ENCODE peak calls at places on chromosomes 13 and 19, in ten cellular contexts. H is mesenchymal stem cell, S is hepatocyte, Q is aorta, K is stomach, J is left lung, G is transverse colon, N is testis, L is GM23248, X is HCT116. O is an unnamed sample. For H3K4me1, the result is how much of the 10 kb centered on the place peaks cover.

GRCh38 chr13:61410669-61411297 is 4.9 kb downstream of the PCDH20 start:
- DNase-seq in H (peak), S (peak), Q (no peak), K (no peak), J (no peak), G (no peak), N (no peak), L (peak), X (peak), O (no peak)

GRCh38 chr19:3056454-3057016 is 5.8 kb downstream of the TLE5 start:
- DNase-seq in H (no peak), S (peak), Q (peak), K (no peak), J (no peak), G (no peak), N (peak), L (no peak), X (no peak), O (no peak)

GRCh38 chr19:9903341-9903740 is 33.0 kb downstream of the OLFM2 start:
- DNase-seq in H (no peak), S (no peak), Q (no peak), K (no peak), J (no peak), G (no peak), N (no peak), L (no peak), X (no peak), O (no peak)

GRCh38 chr13:63554157-63554556 is 2138.5 kb upstream of the PCDH20 start:
- DNase-seq in H (no peak), S (no peak), Q (no peak), K (no peak), J (no peak), G (no peak), N (no peak), L (no peak), X (no peak), O (no peak)

GRCh38 chr13:104318121-104318520 is 1251.9 kb upstream of the SLC10A2 start:
- DNase-seq in H (peak), S (peak), Q (no peak), K (no peak), J (no peak), G (no peak), N (no peak), L (no peak), X (peak), O (no peak)

GRCh38 chr13:37995052-37995451 is 125.5 kb upstream of the TRPC4 start:
- DNase-seq in H (peak), S (peak), Q (no peak), K (no peak), J (no peak), G (no peak), N (no peak), L (peak), X (no peak), O (no peak)

GRCh38 chr19:38733493-38734175 is 10.6 kb downstream of the CAPN12 start:
- DNase-seq in H (peak), S (peak), Q (peak), K (no peak), J (peak), G (no peak), N (no peak), L (peak), X (no peak), O (no peak)

GRCh38 chr13:112687836-112688559 is 1.8 kb upstream of the ATP11A start:
- DNase-seq in H (no peak), S (no peak), Q (no peak), K (peak), J (peak), G (no peak), N (no peak), L (no peak), X (no peak), O (no peak)

GRCh38 chr19:4120531-4120930 is 3.4 kb downstream of the MAP2K2 start:
- DNase-seq in H (peak), S (no peak), Q (no peak), K (no peak), J (no peak), G (no peak), N (no peak), L (peak), X (no peak), O (no peak)

GRCh38 chr19:50909240-50910070 is 1.7 kb downstream of the KLK4 start:
- DNase-seq in H (no peak), S (peak), Q (peak), K (peak), J (no peak), G (peak), N (peak), L (peak), X (peak), O (peak)

GRCh38 chr13:58119351-58119750 is 487.8 kb downstream of the PCDH17 start:
- DNase-seq in H (no peak), S (no peak), Q (no peak), K (no peak), J (no peak), G (no peak), N (no peak), L (no peak), X (no peak), O (no peak)

GRCh38 chr19:55640577-55641375 is at the start of gene ZNF580:
- DNase-seq in H (peak), S (peak), Q (peak), K (peak), J (peak), G (peak), N (peak), L (peak), X (no peak), O (no peak)

GRCh38 chr13:113327391-113327765 is 30.3 kb downstream of the LAMP1 start:
- DNase-seq in H (no peak), S (no peak), Q (peak), K (no peak), J (no peak), G (no peak), N (no peak), L (no peak), X (no peak), O (no peak)

GRCh38 chr19:3178377-3178972 is at the start of gene S1PR4:
- DNase-seq in H (no peak), S (peak), Q (no peak), K (no peak), J (no peak), G (peak), N (no peak), L (no peak), X (no peak), O (no peak)

GRCh38 chr19:10259162-10259905 is 7.3 kb downstream of the MRPL4 start:
- DNase-seq in H (peak), S (peak), Q (peak), K (peak), J (peak), G (peak), N (peak), L (peak), X (peak), O (peak)

GRCh38 chr13:89490661-89491060 is 1819.5 kb downstream of the SLITRK5 start:
- DNase-seq in H (peak), S (no peak), Q (no peak), K (no peak), J (no peak), G (no peak), N (no peak), L (no peak), X (no peak), O (no peak)

GRCh38 chr13:74306496-74306895 is 172.3 kb upstream of the KLF12 start:
- DNase-seq in H (peak), S (no peak), Q (no peak), K (no peak), J (no peak), G (no peak), N (no peak), L (peak), X (no peak), O (no peak)

GRCh38 chr19:45492627-45493470 is 4.0 kb downstream of the RTN2 start:
- DNase-seq in H (peak), S (peak), Q (no peak), K (no peak), J (peak), G (peak), N (no peak), L (peak), X (peak), O (no peak)

GRCh38 chr13:94327318-94327717 is 152.2 kb downstream of the DCT start:
- DNase-seq in H (peak), S (no peak), Q (no peak), K (no peak), J (no peak), G (no peak), N (no peak), L (no peak), X (no peak), O (no peak)

GRCh38 chr13:94324409-94325147 is 154.9 kb downstream of the DCT start:
- DNase-seq in H (peak), S (no peak), Q (no peak), K (no peak), J (no peak), G (no peak), N (no peak), L (no peak), X (no peak), O (no peak)

GRCh38 chr13:94323746-94324408 is 155.6 kb downstream of the DCT start:
- DNase-seq in H (no peak), S (no peak), Q (no peak), K (no peak), J (no peak), G (no peak), N (no peak), L (no peak), X (no peak), O (no peak)

GRCh38 chr13:94325148-94325528 is 154.3 kb downstream of the DCT start:
- DNase-seq in H (peak), S (no peak), Q (no peak), K (no peak), J (no peak), G (no peak), N (no peak), L (no peak), X (no peak), O (no peak)

DNA sequence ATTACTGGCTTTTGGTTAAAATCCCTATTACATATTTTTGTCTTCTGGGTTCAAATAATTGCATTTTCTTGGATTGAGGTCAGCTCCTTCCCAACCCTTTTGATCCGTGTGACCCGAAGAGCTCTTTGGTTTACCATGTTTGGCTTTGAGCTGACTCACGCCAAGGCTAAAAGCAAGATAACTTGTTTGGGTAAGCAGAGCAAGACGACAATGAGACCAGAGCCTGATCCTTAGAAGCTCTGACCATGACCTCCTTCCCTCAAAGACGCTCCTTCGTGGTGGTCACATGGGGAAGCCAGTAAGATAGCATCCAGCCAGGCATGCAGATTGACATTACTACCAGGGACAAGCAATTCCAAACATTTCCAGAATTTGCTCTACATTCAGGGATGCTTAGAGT is 153.8 kb downstream of the DCT start:
- DNase-seq in H (peak), S (no peak), Q (no peak), K (no peak), J (no peak), G (no peak), N (no peak), L (no peak), X (no peak), O (no peak)
- H3K4me1 ChIP-seq in H (under half), S (under half), Q (under half), K (under half), J (under half), G (under half), N (under half), L (under half), X (under half), O (under half)

GRCh38 chr13:21466527-21466926 is 7.4 kb upstream of the ZDHHC20 start:
- DNase-seq in H (no peak), S (peak), Q (no peak), K (peak), J (no peak), G (no peak), N (no peak), L (no peak), X (no peak), O (no peak)
- H3K4me1 ChIP-seq in H (under half), S (under half), Q (under half), K (under half), J (under half), G (under half), N (under half), L (under half), X (under half), O (under half)

GRCh38 chr19:35311901-35312665 is 16.9 kb upstream of the CD22 start:
- DNase-seq in H (no peak), S (no peak), Q (no peak), K (no peak), J (no peak), G (no peak), N (no peak), L (no peak), X (no peak), O (no peak)
- H3K4me1 ChIP-seq in H (under half), S (under half), Q (under half), K (under half), J (under half), G (under half), N (under half), L (under half), X (under half), O (under half)

GRCh38 chr19:43353606-43354304 is at the start of gene CD177:
- DNase-seq in H (no peak), S (peak), Q (no peak), K (no peak), J (no peak), G (no peak), N (no peak), L (no peak), X (no peak), O (no peak)
- H3K4me1 ChIP-seq in H (under half), S (under half), Q (under half), K (under half), J (under half), G (under half), N (under half), L (under half), X (under half), O (under half)

GRCh38 chr13:97276862-97277269 is 54.7 kb downstream of the MBNL2 start:
- DNase-seq in H (peak), S (no peak), Q (no peak), K (no peak), J (no peak), G (no peak), N (no peak), L (peak), X (no peak), O (no peak)
- H3K4me1 ChIP-seq in H (under half), S (half or more), Q (under half), K (under half), J (half or more), G (half or more), N (under half), L (half or more), X (half or more), O (under half)

GRCh38 chr13:48155850-48156249 is 60.9 kb upstream of the MED4 start:
- DNase-seq in H (peak), S (no peak), Q (no peak), K (no peak), J (no peak), G (no peak), N (no peak), L (peak), X (peak), O (no peak)
- H3K4me1 ChIP-seq in H (under half), S (under half), Q (under half), K (under half), J (half or more), G (under half), N (under half), L (under half), X (under half), O (under half)

GRCh38 chr13:109758937-109759480 is 27.4 kb downstream of the IRS2 start:
- DNase-seq in H (no peak), S (no peak), Q (no peak), K (no peak), J (no peak), G (no peak), N (no peak), L (no peak), X (no peak), O (no peak)
- H3K4me1 ChIP-seq in H (under half), S (under half), Q (under half), K (under half), J (under half), G (under half), N (under half), L (under half), X (under half), O (under half)

DNA sequence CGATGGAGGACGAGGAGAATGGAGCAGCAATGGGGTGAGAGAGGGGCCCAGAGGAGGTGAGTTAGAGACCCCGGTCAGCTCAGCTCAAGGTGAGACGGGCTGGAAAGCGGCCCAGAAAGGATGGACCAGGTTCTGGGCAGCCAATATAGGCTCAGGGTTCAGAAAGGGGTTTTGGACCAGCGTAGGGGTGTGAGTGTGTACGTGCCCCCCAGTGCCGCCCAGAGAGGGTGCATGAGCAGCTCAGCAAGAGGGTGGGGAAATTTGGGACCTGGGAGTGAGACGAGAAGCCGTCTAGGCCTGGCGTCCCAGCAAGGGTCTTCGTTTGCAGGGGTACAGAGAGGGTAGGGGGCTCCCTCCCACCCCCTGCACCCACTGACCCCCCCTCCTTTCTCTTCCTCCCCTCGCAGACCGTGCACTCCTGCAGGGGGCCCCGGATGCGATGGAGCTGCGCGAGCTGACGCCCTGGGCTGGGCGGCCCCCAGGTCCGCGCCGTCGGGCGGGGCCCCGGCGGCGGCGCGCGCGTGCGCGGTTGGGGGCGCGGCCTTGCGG is 12.1 kb downstream of the FUT6 start:
- DNase-seq in H (no peak), S (no peak), Q (no peak), K (no peak), J (no peak), G (no peak), N (no peak), L (no peak), X (no peak), O (no peak)
- H3K4me1 ChIP-seq in H (under half), S (under half), Q (under half), K (under half), J (under half), G (under half), N (under half), L (under half), X (under half), O (under half)

GRCh38 chr13:78816154-78816553 is 157.2 kb upstream of the OBI1 start:
- DNase-seq in H (no peak), S (no peak), Q (no peak), K (no peak), J (no peak), G (no peak), N (no peak), L (no peak), X (no peak), O (no peak)

GRCh38 chr13:78820541-78820940 is 161.6 kb upstream of the OBI1 start:
- DNase-seq in H (no peak), S (no peak), Q (no peak), K (no peak), J (no peak), G (no peak), N (no peak), L (no peak), X (no peak), O (no peak)

DNA sequence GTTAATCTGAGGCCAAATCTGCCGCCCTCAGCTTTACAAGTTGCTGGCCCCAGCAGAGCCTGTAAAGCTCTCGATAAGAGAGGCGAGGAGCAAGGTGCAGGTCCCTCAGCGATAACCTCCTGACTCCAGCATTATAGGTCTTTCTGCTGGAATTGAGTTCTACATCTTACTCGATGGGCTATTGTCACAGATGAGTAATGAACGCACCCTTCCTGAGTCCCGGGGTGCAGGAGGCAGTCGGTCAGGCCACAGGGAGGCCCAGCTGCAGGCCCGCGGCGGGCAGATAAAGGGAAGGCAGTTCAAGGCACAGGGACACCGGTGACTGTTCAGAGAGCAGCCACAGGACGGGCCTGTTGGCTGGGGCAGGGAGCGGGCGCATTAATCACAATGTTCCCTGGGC is 157.6 kb upstream of the OBI1 start:
- DNase-seq in H (no peak), S (peak), Q (no peak), K (no peak), J (no peak), G (no peak), N (no peak), L (no peak), X (no peak), O (no peak)
- H3K4me1 ChIP-seq in H (under half), S (under half), Q (under half), K (under half), J (under half), G (under half), N (under half), L (under half), X (under half), O (under half)

GRCh38 chr13:110409581-110409992 is 102.5 kb downstream of the COL4A2 start:
- DNase-seq in H (peak), S (no peak), Q (peak), K (no peak), J (no peak), G (no peak), N (no peak), L (no peak), X (no peak), O (no peak)
- H3K4me1 ChIP-seq in H (half or more), S (under half), Q (under half), K (under half), J (under half), G (half or more), N (under half), L (under half), X (under half), O (under half)